ENCODE peak calls at places on chromosomes 5 and 9, in five cellular contexts. S is HL-60, G is GM23338, A is HepG2, M is A549. J is an unnamed sample.

GRCh38 chr5:6264394-6264793 is 114.0 kb downstream of the MED10 start:
- DNase-seq in S (no peak), G (no peak), A (no peak), M (no peak), J (no peak)

GRCh38 chr5:111694183-111694582 is 62.8 kb downstream of the NREP start:
- DNase-seq in S (no peak), G (no peak), A (no peak), M (peak; percentile 22), J (no peak)

GRCh38 chr5:136285501-136285900 is 79.8 kb downstream of the TRPC7 start:
- DNase-seq in S (no peak), G (no peak), A (no peak), M (no peak), J (no peak)

GRCh38 chr9:82934949-82935348 is 128.0 kb downstream of the RASEF start:
- DNase-seq in S (no peak), G (peak; percentile 15), A (peak; percentile 83), M (peak; percentile 96), J (peak; percentile 36)

GRCh38 chr5:140358738-140359310 is 1.2 kb upstream of the SLC4A9 start:
- DNase-seq in S (no peak), G (peak; percentile 88), A (peak; percentile 37), M (peak; percentile 51), J (no peak)

GRCh38 chr5:154829589-154830218 is 20.7 kb downstream of the FAXDC2 start:
- DNase-seq in S (no peak), G (no peak), A (no peak), M (peak; percentile 50), J (no peak)

GRCh38 chr5:179326176-179326997 is 18.9 kb downstream of the ADAMTS2 start:
- DNase-seq in S (no peak), G (peak; percentile 78), A (no peak), M (no peak), J (no peak)

GRCh38 chr5:140106101-140106500 is 7.8 kb upstream of the PURA start:
- DNase-seq in S (no peak), G (no peak), A (no peak), M (no peak), J (no peak)

GRCh38 chr5:152256580-152256979 is 148.5 kb downstream of the NMUR2 start:
- DNase-seq in S (no peak), G (no peak), A (no peak), M (no peak), J (no peak)

GRCh38 chr9:135992486-135993408 is 31.6 kb upstream of the UBAC1 start:
- DNase-seq in S (peak; percentile 77), G (peak; percentile 79), A (peak; percentile 81), M (peak; percentile 70), J (no peak)
- H3K27ac ChIP-seq in S (no peak overlapping the region), G (peak overlapping the region; percentile 65), A (peak overlapping the region; percentile 98), M (peak overlapping the region; percentile 72), J (peak overlapping the region; percentile 63)

GRCh38 chr9:35757527-35758275 is 3.6 kb upstream of the MSMP start:
- DNase-seq in S (no peak), G (no peak), A (peak; percentile 35), M (peak; percentile 74), J (no peak)
- TF ChIP-seq REST in S (no peak), G (no peak), A (no peak), M (no peak), J (no peak)

DNA sequence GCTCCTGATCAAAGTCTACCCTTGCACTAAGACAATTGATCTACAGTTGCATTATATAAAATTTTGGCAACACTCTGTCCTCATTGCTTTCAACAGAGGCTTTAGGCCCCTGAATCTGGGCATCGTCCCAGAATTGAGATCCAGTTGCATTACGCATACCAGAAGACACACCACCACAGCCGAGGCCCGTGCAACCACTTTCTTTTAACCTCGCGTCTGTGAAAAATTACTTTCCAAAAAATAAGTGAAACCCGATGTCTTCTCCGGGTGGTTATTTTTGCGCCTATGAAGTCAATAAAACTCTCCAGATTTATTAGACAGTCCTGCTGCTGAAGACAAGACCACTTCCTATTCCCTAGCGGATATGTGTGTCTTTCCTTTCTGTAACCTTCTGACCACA is 52.1 kb upstream of the NFIB start:
- DNase-seq in S (no peak), G (no peak), A (no peak), M (no peak), J (no peak)
- H3K27ac ChIP-seq in S (no peak overlapping the region), G (no peak overlapping the region), A (no peak overlapping the region), M (no peak overlapping the region), J (no peak overlapping the region)

GRCh38 chr9:101369884-101370531 is 14.8 kb downstream of the BAAT start:
- DNase-seq in S (no peak), G (no peak), A (no peak), M (no peak), J (no peak)
- TF ChIP-seq REST in S (no peak), G (no peak), A (no peak), M (no peak), J (no peak)

DNA sequence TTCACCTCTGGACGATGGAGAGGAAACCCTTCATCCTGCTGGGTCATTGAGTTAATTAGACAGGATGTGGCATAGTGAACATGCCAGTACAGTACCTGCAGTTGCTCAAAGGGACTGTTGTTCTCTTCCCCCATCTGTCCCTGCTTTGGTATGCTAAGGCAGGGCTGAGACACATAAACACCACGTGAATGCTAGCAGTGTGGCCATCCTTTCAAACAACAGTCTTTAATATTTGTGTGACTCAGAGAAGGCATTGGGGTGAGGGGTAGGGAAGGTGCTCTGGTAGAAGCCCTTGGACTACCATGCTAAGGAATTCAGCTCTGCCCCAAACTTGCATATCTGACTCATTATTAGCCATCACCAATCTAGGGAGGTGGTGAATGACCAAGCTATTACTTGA is 180.2 kb upstream of the ZNF618 start:
- DNase-seq in S (no peak), G (no peak), A (no peak), M (no peak), J (no peak)
- H3K27ac ChIP-seq in S (no peak overlapping the region), G (no peak overlapping the region), A (no peak overlapping the region), M (no peak overlapping the region), J (no peak overlapping the region)

GRCh38 chr5:145531038-145531734 is 304.0 kb downstream of the PRELID2 start:
- DNase-seq in S (no peak), G (no peak), A (no peak), M (peak; percentile 48), J (no peak)
- TF ChIP-seq REST in S (no peak), G (no peak), A (no peak), M (no peak), J (no peak)

DNA sequence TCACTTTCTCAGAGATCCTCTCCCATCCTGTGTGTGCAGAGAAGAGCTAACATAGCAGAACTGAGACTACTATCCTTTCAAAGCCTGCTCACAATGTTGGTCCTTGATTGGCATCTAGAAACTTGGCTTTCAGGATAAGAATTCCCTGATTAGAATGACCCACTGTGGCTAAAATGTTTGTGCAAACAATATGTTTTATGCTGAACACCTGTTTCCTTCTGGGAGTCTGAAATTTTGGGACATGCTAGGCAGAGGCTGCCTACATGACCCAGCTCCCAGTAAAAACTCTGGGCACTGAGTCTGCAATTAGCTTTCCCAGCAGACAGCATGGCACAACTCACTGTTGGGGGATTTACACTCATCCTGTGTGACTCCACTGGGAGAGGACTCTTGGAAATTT is 78.9 kb downstream of the CFAP95 start:
- DNase-seq in S (no peak), G (no peak), A (no peak), M (no peak), J (no peak)
- H3K27ac ChIP-seq in S (no peak overlapping the region), G (no peak overlapping the region), A (no peak overlapping the region), M (peak overlapping the region; percentile 69), J (no peak overlapping the region)

GRCh38 chr5:138240690-138241385 is 27.7 kb upstream of the CDC23 start:
- DNase-seq in S (peak; percentile 8), G (no peak), A (no peak), M (no peak), J (no peak)
- TF ChIP-seq REST in S (no peak), G (no peak), A (no peak), M (no peak), J (no peak)

GRCh38 chr9:135476561-135476960 is 3.0 kb upstream of the PPP1R26 start:
- DNase-seq in S (no peak), G (no peak), A (no peak), M (no peak), J (no peak)
- H3K27ac ChIP-seq in S (no peak overlapping the region), G (no peak overlapping the region), A (no peak overlapping the region), M (no peak overlapping the region), J (no peak overlapping the region)